ENCODE peak calls at places on chromosomes 13 and 19, in nine cellular contexts. K, G, A, S, Q, R, D, V and X are unnamed samples.

GRCh38 chr19:21128901-21129698 is 12.7 kb upstream of the ZNF431 start:
- DNase-seq in G (peak), K (no peak), S (no peak), R (no peak), A (no peak), D (no peak), Q (no peak), V (no peak), X (no peak)

GRCh38 chr13:31898383-31899071 is 133.0 kb upstream of the FRY start:
- DNase-seq in S (no peak), Q (no peak), G (no peak), R (no peak), A (no peak), V (no peak), D (no peak), K (no peak), X (no peak)

GRCh38 chr13:94412870-94413269 is 66.6 kb downstream of the DCT start:
- DNase-seq in V (no peak), R (no peak), D (no peak), S (no peak), G (no peak), A (no peak), K (no peak), Q (no peak), X (no peak)

GRCh38 chr19:39372047-39372802 is 18.7 kb downstream of the PAF1 start:
- DNase-seq in Q (no peak), G (peak), V (peak), K (no peak), D (no peak), A (peak), S (no peak), R (no peak), X (peak)

GRCh38 chr19:3409346-3410064 is 43.1 kb downstream of the NFIC start:
- DNase-seq in K (no peak), G (no peak), A (no peak), Q (no peak), D (no peak), V (no peak), R (no peak), S (no peak), X (no peak)

GRCh38 chr19:677201-677600 is 1.0 kb downstream of the FSTL3 start:
- DNase-seq in V (peak), D (no peak), Q (peak), A (peak), K (no peak), R (peak), S (no peak), G (peak), X (peak)

GRCh38 chr13:43991773-43992201 is 112.1 kb downstream of the LACC1 start:
- DNase-seq in G (no peak), R (no peak), D (no peak), K (no peak), Q (no peak), A (no peak), V (no peak), S (no peak), X (no peak)

GRCh38 chr13:75415720-75416119 is 66.2 kb downstream of the TBC1D4 start:
- DNase-seq in S (no peak), G (peak), V (peak), D (no peak), Q (no peak), A (no peak), K (no peak), R (peak), X (peak)

GRCh38 chr13:96824110-96824509 is 170.2 kb downstream of the OXGR1 start:
- DNase-seq in K (no peak), R (no peak), A (no peak), Q (no peak), G (no peak), S (no peak), D (no peak), V (no peak), X (no peak)

GRCh38 chr13:76634431-76635191 is 251.6 kb downstream of the KCTD12 start:
- DNase-seq in Q (no peak), S (no peak), V (no peak), A (no peak), D (no peak), K (no peak), G (no peak), R (no peak), X (no peak)

GRCh38 chr13:110456550-110456949 is 105.0 kb downstream of the RAB20 start:
- DNase-seq in A (no peak), R (no peak), Q (no peak), K (no peak), D (no peak), S (no peak), V (no peak), G (no peak), X (no peak)

GRCh38 chr13:63124863-63125262 is 1709.2 kb upstream of the PCDH20 start:
- DNase-seq in V (no peak), R (no peak), S (no peak), D (peak), A (no peak), G (peak), Q (no peak), K (no peak), X (peak)

GRCh38 chr13:112209731-112210130 is 142.8 kb downstream of the SOX1 start:
- DNase-seq in Q (no peak), V (no peak), R (no peak), S (no peak), G (no peak), A (no peak), K (no peak), D (no peak), X (no peak)

GRCh38 chr19:18789883-18790565 is 1.1 kb downstream of the COMP start:
- DNase-seq in G (peak), R (no peak), K (no peak), A (no peak), Q (peak), S (no peak), D (peak), V (no peak), X (no peak)

GRCh38 chr19:3304871-3305423 is 61.4 kb upstream of the NFIC start:
- DNase-seq in S (peak), Q (no peak), G (peak), K (peak), V (no peak), D (peak), R (peak), A (no peak), X (peak)

GRCh38 chr13:48580185-48580803 is 47.4 kb upstream of the RCBTB2 start:
- DNase-seq in S (peak), R (peak), Q (no peak), V (no peak), G (peak), D (peak), A (no peak), K (peak), X (peak)

GRCh38 chr19:3721131-3721899 is 13.1 kb downstream of the TJP3 start:
- DNase-seq in V (no peak), S (peak), R (peak), D (peak), Q (no peak), G (peak), K (peak), A (peak), X (peak)

GRCh38 chr13:43911871-43912270 is 32.2 kb downstream of the LACC1 start:
- DNase-seq in Q (no peak), D (no peak), G (no peak), S (no peak), V (no peak), K (no peak), A (no peak), R (no peak), X (no peak)

GRCh38 chr19:51150627-51151026 is 8.5 kb downstream of the SIGLEC7 start:
- DNase-seq in Q (no peak), S (no peak), R (no peak), D (no peak), V (no peak), G (no peak), K (no peak), A (no peak), X (no peak)

GRCh38 chr13:101473458-101473857 is 21.0 kb downstream of the ITGBL1 start:
- DNase-seq in R (peak), S (no peak), G (peak), D (no peak), V (peak), K (no peak), Q (peak), A (peak), X (peak)

GRCh38 chr13:100733261-100733660 is 58.7 kb upstream of the TMTC4 start:
- DNase-seq in Q (no peak), V (no peak), A (no peak), S (no peak), R (no peak), K (no peak), D (no peak), G (no peak), X (no peak)

GRCh38 chr19:54266133-54266532 is 9.1 kb upstream of the LILRB5 start:
- DNase-seq in G (peak), V (peak), S (peak), D (peak), Q (no peak), R (peak), K (peak), A (peak), X (peak)

GRCh38 chr13:97658556-97658955 is 224.6 kb downstream of the RAP2A start:
- DNase-seq in A (no peak), G (peak), R (no peak), D (no peak), S (no peak), Q (no peak), K (no peak), V (no peak), X (no peak)

GRCh38 chr19:46859637-46860124 is 1.1 kb upstream of the ARHGAP35 start:
- DNase-seq in Q (peak), G (peak), K (no peak), S (no peak), V (no peak), D (peak), A (no peak), R (no peak), X (peak)

GRCh38 chr13:96020155-96020575 is 33.0 kb downstream of the UGGT2 start:
- DNase-seq in Q (no peak), V (peak), K (no peak), A (peak), G (peak), R (peak), D (peak), S (peak), X (peak)

GRCh38 chr13:69755101-69755500 is 352.5 kb upstream of the ATXN8OS start:
- DNase-seq in Q (no peak), V (no peak), G (no peak), S (no peak), R (no peak), D (no peak), A (no peak), K (no peak), X (no peak)

GRCh38 chr19:55700813-55701212 is 25.8 kb downstream of the EPN1 start:
- DNase-seq in V (no peak), R (no peak), Q (no peak), G (no peak), A (no peak), S (no peak), K (no peak), D (no peak), X (no peak)

GRCh38 chr19:34225659-34226015 is 28.7 kb upstream of the GARRE1 start:
- DNase-seq in K (no peak), D (no peak), G (peak), A (no peak), V (no peak), R (no peak), S (no peak), Q (no peak), X (no peak)

GRCh38 chr19:49425922-49426592 is 869 bp downstream of the GFY start:
- DNase-seq in S (no peak), A (no peak), V (no peak), Q (no peak), K (no peak), R (no peak), G (no peak), D (no peak), X (no peak)